ENCODE peak calls at places on chromosomes 1 and 21, in eight cellular contexts. K is AG04450, N is astrocyte of the spinal cord, U is tibial artery, Q is suprapubic skin, Y is stomach, D is left ventricle myocardium inferior, P is uterus. F is an unnamed sample.

GRCh38 chr1:247419326-247419725 is 3.4 kb downstream of the NLRP3 start:
- DNase-seq in Q (no peak), U (no peak), Y (no peak), P (no peak), D (no peak), N (no peak), K (no peak), F (no peak)

GRCh38 chr1:87140831-87141540 is 187.7 kb upstream of the LMO4 start:
- DNase-seq in K (no peak), Q (no peak), U (no peak), D (no peak), Y (no peak), N (peak), P (no peak), F (no peak)

GRCh38 chr1:3497521-3497920 is 43.1 kb downstream of the ARHGEF16 start:
- DNase-seq in Y (no peak), K (no peak), N (no peak), P (no peak), Q (no peak), D (no peak), U (no peak), F (no peak)

GRCh38 chr1:205053296-205053695 is 10.3 kb downstream of the CNTN2 start:
- DNase-seq in K (no peak), P (no peak), Y (no peak), D (no peak), U (no peak), Q (no peak), N (no peak), F (no peak)

GRCh38 chr1:26112407-26112775 is 767 bp downstream of the PDIK1L start:
- DNase-seq in D (no peak), Q (no peak), P (no peak), N (no peak), U (no peak), Y (no peak), K (no peak), F (no peak)

GRCh38 chr1:108878678-108879077 is 1.9 kb downstream of the GPSM2 start:
- DNase-seq in U (no peak), D (no peak), P (no peak), K (no peak), Y (no peak), Q (no peak), N (no peak), F (no peak)

GRCh38 chr1:147509786-147510360 is 31.4 kb upstream of the BCL9 start:
- DNase-seq in N (no peak), Q (no peak), P (peak), Y (no peak), K (no peak), U (no peak), D (peak), F (no peak)

GRCh38 chr21:35932232-35932911 is 128.0 kb downstream of the SETD4 start:
- DNase-seq in Y (no peak), K (peak), U (peak), Q (no peak), P (peak), N (peak), D (peak), F (no peak)

GRCh38 chr1:158121604-158122254 is 59.0 kb upstream of the CD1D start:
- DNase-seq in Q (no peak), D (no peak), Y (no peak), P (no peak), K (no peak), U (no peak), N (peak), F (no peak)

GRCh38 chr1:228646717-228647522 is 88.4 kb upstream of the RHOU start:
- DNase-seq in Y (peak), Q (no peak), D (no peak), N (peak), U (no peak), K (no peak), P (peak), F (peak)

GRCh38 chr1:55214214-55214902 is 806 bp downstream of the USP24 start:
- DNase-seq in K (no peak), N (no peak), Q (no peak), Y (peak), U (peak), P (peak), D (peak), F (peak)

GRCh38 chr1:36207339-36207738 is 16.9 kb upstream of the THRAP3 start:
- DNase-seq in K (no peak), Y (peak), P (peak), D (peak), Q (peak), U (peak), N (peak), F (peak)

GRCh38 chr1:174217787-174218574 is 58.7 kb downstream of the RABGAP1L start:
- DNase-seq in U (no peak), N (peak), D (no peak), Q (no peak), Y (no peak), K (no peak), P (no peak), F (no peak)

GRCh38 chr1:183877321-183877720 is 72.4 kb downstream of the RGL1 start:
- DNase-seq in N (peak), D (peak), K (no peak), Y (peak), U (peak), Q (no peak), P (peak), F (peak)

GRCh38 chr21:7933923-7934322 is 2587.5 kb upstream of the TPTE start:
- DNase-seq in U (no peak), Y (no peak), Q (no peak), P (no peak), K (no peak), N (no peak), D (no peak), F (no peak)

GRCh38 chr1:4053160-4053748 is 153.2 kb upstream of the C1orf174 start:
- DNase-seq in Y (no peak), K (no peak), N (no peak), Q (no peak), U (peak), D (no peak), P (no peak), F (no peak)

GRCh38 chr1:110916669-110917306 is 43.8 kb downstream of the CD53 start:
- DNase-seq in U (no peak), Y (no peak), Q (no peak), K (no peak), N (no peak), D (no peak), P (no peak), F (no peak)

GRCh38 chr1:154741747-154742495 is 128.2 kb downstream of the KCNN3 start:
- DNase-seq in Y (no peak), P (peak), D (no peak), U (no peak), N (no peak), Q (no peak), K (no peak), F (no peak)
- TF ChIP-seq CTCF in Y (no peak), P (no peak), D (peak), U (no peak), N (no peak), Q (no peak), K (no peak), F (no peak)

GRCh38 chr1:80441664-80442063 is 1359.1 kb upstream of the ADGRL2 start:
- DNase-seq in K (no peak), Y (no peak), N (no peak), Q (no peak), D (no peak), P (no peak), U (no peak), F (no peak)
- H3K4me3 ChIP-seq in K (no peak), Y (no peak), N (no peak), Q (no peak), D (no peak), P (no peak), U (no peak), F (no peak)

GRCh38 chr1:61247881-61248752 is 165.8 kb downstream of the NFIA start:
- DNase-seq in U (no peak), P (no peak), N (no peak), Q (no peak), K (no peak), Y (no peak), D (no peak), F (no peak)
- TF ChIP-seq CTCF in U (no peak), P (no peak), N (no peak), Q (no peak), K (no peak), Y (no peak), D (no peak), F (no peak)

DNA sequence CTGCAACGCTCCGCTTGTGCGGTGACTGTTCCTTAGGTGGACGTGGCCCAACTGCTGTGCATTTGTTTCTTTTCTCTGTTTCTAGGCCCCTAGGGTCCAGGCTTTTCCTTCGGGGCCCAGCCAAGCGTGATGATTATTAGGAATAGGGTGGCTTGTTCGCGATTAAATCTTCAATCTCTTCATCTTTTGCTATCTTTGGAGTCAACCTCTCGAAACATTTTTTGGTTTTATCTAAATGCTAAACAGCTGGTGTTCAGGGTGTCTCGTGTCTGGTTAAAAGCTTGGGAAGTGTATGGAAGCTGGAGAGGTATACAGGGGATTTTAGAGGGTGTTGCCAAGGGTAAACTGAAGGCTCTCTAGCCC is 844 bp upstream of the PLD5 start:
- DNase-seq in N (no peak), Q (no peak), P (no peak), Y (no peak), D (no peak), K (no peak), U (no peak), F (no peak)
- H3K4me3 ChIP-seq in N (peak), Q (peak), P (peak), Y (peak), D (peak), K (no peak), U (peak), F (peak)

DNA sequence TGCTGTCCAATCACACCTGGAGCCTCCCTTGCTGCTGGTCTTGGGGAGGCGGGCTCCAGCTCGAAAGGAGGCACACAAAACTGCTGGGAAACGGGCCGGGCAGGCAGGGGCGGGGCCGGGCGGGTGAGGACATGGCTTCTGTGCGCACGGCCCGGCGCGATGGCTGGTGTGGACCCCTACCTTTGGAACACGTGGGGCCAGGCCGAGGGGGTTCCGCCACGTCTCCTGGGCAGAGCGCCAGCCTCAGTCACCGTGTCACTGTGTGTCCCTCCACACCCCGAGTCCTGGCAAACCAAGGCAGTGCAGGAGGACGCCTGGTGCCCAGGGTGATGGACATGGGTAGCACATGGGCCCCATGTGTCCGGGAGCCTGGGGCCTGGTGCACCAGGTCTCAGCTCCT is 42.0 kb upstream of the ADARB1 start:
- DNase-seq in N (no peak), U (peak), P (no peak), Q (no peak), K (no peak), D (no peak), Y (no peak), F (no peak)
- TF ChIP-seq CTCF in N (no peak), U (no peak), P (no peak), Q (no peak), K (no peak), D (no peak), Y (no peak), F (no peak)

F was measured in tibial nerve.